ENCODE peak calls at places on chromosomes 12 and 14, in nine cellular contexts. D is left ventricle myocardium inferior; E is body of pancreas; O is astrocyte; G is endodermal cell; W is CD8-positive, alpha-beta memory T cell; F is dorsolateral prefrontal cortex; B is sigmoid colon; S is spleen. X is an unnamed sample.

GRCh38 chr12:49543221-49543913 is 4.5 kb downstream of the KCNH3 start:
- DNase-seq in F (no peak), O (no peak), E (no peak), W (no peak), G (peak), B (no peak), D (peak), S (peak), X (no peak)

GRCh38 chr14:50783542-50783941 is 47.4 kb downstream of the NIN start:
- DNase-seq in F (no peak), G (no peak), O (no peak), B (no peak), W (no peak), E (no peak), S (no peak), D (no peak), X (no peak)

GRCh38 chr14:94612580-94613554 is 676 bp downstream of the SERPINA3 start:
- DNase-seq in W (no peak), O (peak), B (peak), S (peak), E (no peak), G (no peak), F (no peak), D (peak), X (no peak)

GRCh38 chr12:8950287-8950574 is 786 bp upstream of the M6PR start:
- DNase-seq in W (no peak), O (no peak), F (no peak), D (no peak), E (no peak), S (no peak), G (no peak), B (no peak), X (no peak)

GRCh38 chr12:212799-213526 is 994 bp downstream of the SLC6A12 start:
- DNase-seq in S (peak), E (peak), O (no peak), D (peak), W (no peak), G (no peak), F (no peak), B (no peak), X (no peak)

GRCh38 chr12:52257074-52257551 is 17.3 kb upstream of the KRT86 start:
- DNase-seq in E (no peak), O (no peak), B (peak), S (peak), F (no peak), G (no peak), W (no peak), D (no peak), X (no peak)

GRCh38 chr12:123038966-123039365 is 58.5 kb downstream of the ARL6IP4 start:
- DNase-seq in D (no peak), F (no peak), O (no peak), S (peak), W (no peak), B (no peak), E (no peak), G (peak), X (no peak)

GRCh38 chr12:69067713-69068112 is 134.7 kb upstream of the CPM start:
- DNase-seq in E (no peak), S (no peak), D (no peak), W (no peak), O (no peak), F (no peak), B (no peak), G (no peak), X (no peak)

GRCh38 chr14:67738740-67739504 is 37.2 kb downstream of the RDH12 start:
- DNase-seq in B (peak), G (no peak), W (no peak), D (peak), S (no peak), E (peak), O (peak), F (peak), X (peak)

GRCh38 chr12:63846249-63846967 is 1.9 kb downstream of the SRGAP1 start:
- DNase-seq in E (no peak), W (no peak), G (peak), D (no peak), F (no peak), B (no peak), O (no peak), S (no peak), X (no peak)

GRCh38 chr12:22046968-22047390 is 961 bp downstream of the CMAS start:
- DNase-seq in S (no peak), F (no peak), D (no peak), B (no peak), O (peak), E (no peak), W (no peak), G (no peak), X (no peak)

GRCh38 chr14:72808564-72808963 is 85.3 kb downstream of the DPF3 start:
- DNase-seq in O (no peak), E (no peak), G (no peak), B (no peak), W (no peak), F (no peak), S (no peak), D (no peak), X (no peak)

GRCh38 chr12:91316825-91317224 is 134.2 kb upstream of the DCN start:
- DNase-seq in G (no peak), S (no peak), D (no peak), O (peak), E (no peak), B (no peak), W (no peak), F (no peak), X (no peak)

GRCh38 chr12:15650399-15651128 is 138.6 kb downstream of the EPS8 start:
- DNase-seq in E (no peak), S (no peak), F (no peak), D (no peak), G (no peak), B (no peak), O (no peak), W (no peak), X (no peak)

GRCh38 chr14:77094672-77095284 is 3.3 kb upstream of the CIPC start:
- DNase-seq in S (peak), E (peak), W (peak), G (peak), F (peak), D (peak), B (peak), O (peak), X (peak)

GRCh38 chr12:118377005-118377890 is 893 bp downstream of the SUDS3 start:
- DNase-seq in S (no peak), F (no peak), D (no peak), G (peak), O (no peak), W (no peak), B (no peak), E (no peak), X (no peak)

GRCh38 chr12:102765736-102766135 is 151.3 kb downstream of the PAH start:
- DNase-seq in W (no peak), B (no peak), E (no peak), S (no peak), F (no peak), G (no peak), D (no peak), O (peak), X (no peak)

GRCh38 chr12:66279127-66279712 is 23.1 kb upstream of the HELB start:
- DNase-seq in O (peak), W (peak), E (no peak), D (no peak), G (peak), B (no peak), F (no peak), S (no peak), X (no peak)

GRCh38 chr12:109952160-109952858 is 43.9 kb downstream of the GIT2 start:
- DNase-seq in G (no peak), B (no peak), W (no peak), O (no peak), E (no peak), D (no peak), F (no peak), S (no peak), X (no peak)

GRCh38 chr14:91897121-91897701 is 29.9 kb upstream of the TC2N start:
- DNase-seq in W (no peak), S (no peak), G (peak), E (peak), O (peak), F (peak), B (peak), D (peak), X (peak)

GRCh38 chr14:104420990-104421389 is 158.6 kb upstream of the C14orf180 start:
- DNase-seq in D (no peak), F (no peak), G (peak), W (no peak), B (peak), S (no peak), E (no peak), O (no peak), X (no peak)

GRCh38 chr14:97458302-97459137 is 661.3 kb downstream of the VRK1 start:
- DNase-seq in D (no peak), O (no peak), E (peak), B (no peak), F (no peak), S (peak), W (peak), G (peak), X (peak)

GRCh38 chr12:98406378-98406777 is 109.0 kb upstream of the TMPO start:
- DNase-seq in E (no peak), G (no peak), W (no peak), S (no peak), F (no peak), D (no peak), O (no peak), B (no peak), X (no peak)

GRCh38 chr12:13367973-13368372 is 171.4 kb downstream of the EMP1 start:
- DNase-seq in F (peak), D (no peak), O (no peak), E (no peak), B (no peak), W (no peak), S (no peak), G (no peak), X (no peak)

GRCh38 chr12:47110011-47110541 is 30.3 kb upstream of the AMIGO2 start:
- DNase-seq in B (no peak), D (no peak), E (no peak), S (no peak), F (no peak), W (no peak), G (no peak), O (no peak), X (no peak)

GRCh38 chr14:96167224-96168148 is 37.2 kb upstream of the BDKRB2 start:
- DNase-seq in F (no peak), O (peak), D (no peak), W (no peak), E (no peak), S (peak), G (peak), B (peak), X (no peak)

GRCh38 chr14:22418631-22419030 is 170.4 kb downstream of the DAD1 start:
- DNase-seq in E (no peak), W (no peak), G (no peak), F (no peak), B (no peak), O (no peak), D (no peak), S (no peak), X (no peak)

GRCh38 chr14:95334044-95334443 is 14.3 kb upstream of the CLMN start:
- DNase-seq in E (no peak), D (no peak), S (no peak), G (no peak), B (no peak), O (no peak), W (no peak), F (no peak), X (no peak)

GRCh38 chr14:67705211-67705610 is 3.5 kb downstream of the RDH12 start:
- DNase-seq in W (no peak), O (no peak), E (no peak), D (no peak), F (no peak), S (no peak), B (no peak), G (no peak), X (no peak)

GRCh38 chr14:100052819-100053218 is 12.4 kb upstream of the EVL start:
- DNase-seq in D (no peak), O (no peak), S (no peak), F (no peak), E (no peak), B (no peak), W (no peak), G (no peak), X (no peak)

GRCh38 chr12:25938581-25938980 is 19.9 kb upstream of the RASSF8 start:
- DNase-seq in S (no peak), E (no peak), D (no peak), F (no peak), W (no peak), B (no peak), G (no peak), O (no peak), X (no peak)

GRCh38 chr12:20367731-20368652 is at the start of gene PDE3A:
- DNase-seq in O (peak), B (peak), G (peak), S (peak), E (peak), D (peak), F (peak), W (no peak), X (peak)

GRCh38 chr14:28761438-28762289 is 4.9 kb upstream of the FOXG1 start:
- DNase-seq in E (no peak), D (no peak), O (no peak), B (no peak), F (no peak), S (no peak), W (no peak), G (peak), X (no peak)

GRCh38 chr12:117404203-117404853 is 42.9 kb upstream of the NOS1 start:
- DNase-seq in W (no peak), O (no peak), D (no peak), F (no peak), B (no peak), G (no peak), E (no peak), S (no peak), X (no peak)

GRCh38 chr12:113912761-113913295 is 53.3 kb downstream of the RBM19 start:
- DNase-seq in G (peak), W (peak), B (no peak), E (peak), D (peak), F (peak), S (peak), O (peak), X (peak)

GRCh38 chr14:35576260-35576659 is 42.3 kb downstream of the INSM2 start:
- DNase-seq in B (no peak), W (no peak), F (no peak), O (no peak), E (no peak), G (no peak), D (no peak), S (no peak), X (no peak)

GRCh38 chr12:70983692-70984091 is 63.2 kb upstream of the PTPRR start:
- DNase-seq in F (no peak), B (no peak), S (no peak), O (peak), G (peak), D (no peak), W (no peak), E (no peak), X (no peak)

GRCh38 chr14:90546767-90547166 is 149.9 kb downstream of the CALM1 start:
- DNase-seq in E (no peak), B (no peak), G (peak), F (no peak), D (no peak), S (peak), O (no peak), W (no peak), X (no peak)

GRCh38 chr14:100824156-100824555 is 1.8 kb upstream of the MEG3 start:
- DNase-seq in S (peak), B (peak), E (peak), D (peak), O (peak), G (peak), W (no peak), F (peak), X (peak)

GRCh38 chr12:57816855-57817151 is 1.7 kb downstream of the AVIL start:
- DNase-seq in O (no peak), W (no peak), D (peak), B (peak), S (peak), G (no peak), F (no peak), E (peak), X (peak)
- H3K27ac ChIP-seq in O (no peak), W (no peak), D (peak), B (peak), S (peak), G (no peak), F (peak), E (no peak), X (peak)

DNA sequence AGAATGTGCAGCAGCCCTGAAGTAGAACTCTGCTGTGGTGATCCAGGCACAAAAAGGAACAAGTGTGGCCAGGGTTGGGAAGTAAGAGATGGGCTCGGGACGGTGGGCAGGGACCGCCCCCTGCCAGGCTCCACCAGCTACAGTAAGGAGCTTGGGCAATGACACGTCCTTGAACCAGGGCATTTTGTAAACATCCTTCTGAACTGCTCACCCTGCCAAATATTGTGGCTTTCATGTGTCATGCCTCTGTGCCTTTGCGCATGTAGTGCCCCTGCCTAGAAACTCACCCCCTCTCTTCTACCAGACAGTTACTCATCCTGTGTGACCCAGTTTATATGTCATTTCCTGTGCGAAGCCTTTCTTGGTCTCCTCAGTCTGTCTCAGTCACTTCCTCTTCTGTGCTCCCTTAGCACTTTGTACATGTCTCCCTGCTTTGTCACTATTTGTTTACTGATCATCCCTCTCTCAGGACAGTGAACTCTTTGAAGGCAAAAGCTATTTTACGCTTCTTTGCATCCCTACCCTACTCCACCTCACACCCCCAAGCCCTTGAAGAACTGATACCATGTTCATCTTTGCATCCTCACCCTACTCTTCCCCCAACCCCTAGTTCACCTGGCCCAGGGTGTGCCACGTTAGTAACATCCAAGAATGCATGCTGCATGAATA is 108.9 kb upstream of the PLEKHG7 start:
- DNase-seq in G (no peak), S (peak), D (no peak), E (peak), F (peak), B (peak), O (peak), W (peak), X (no peak)
- H3K27ac ChIP-seq in G (no peak), S (peak), D (no peak), E (no peak), F (no peak), B (no peak), O (peak), W (peak), X (no peak)

DNA sequence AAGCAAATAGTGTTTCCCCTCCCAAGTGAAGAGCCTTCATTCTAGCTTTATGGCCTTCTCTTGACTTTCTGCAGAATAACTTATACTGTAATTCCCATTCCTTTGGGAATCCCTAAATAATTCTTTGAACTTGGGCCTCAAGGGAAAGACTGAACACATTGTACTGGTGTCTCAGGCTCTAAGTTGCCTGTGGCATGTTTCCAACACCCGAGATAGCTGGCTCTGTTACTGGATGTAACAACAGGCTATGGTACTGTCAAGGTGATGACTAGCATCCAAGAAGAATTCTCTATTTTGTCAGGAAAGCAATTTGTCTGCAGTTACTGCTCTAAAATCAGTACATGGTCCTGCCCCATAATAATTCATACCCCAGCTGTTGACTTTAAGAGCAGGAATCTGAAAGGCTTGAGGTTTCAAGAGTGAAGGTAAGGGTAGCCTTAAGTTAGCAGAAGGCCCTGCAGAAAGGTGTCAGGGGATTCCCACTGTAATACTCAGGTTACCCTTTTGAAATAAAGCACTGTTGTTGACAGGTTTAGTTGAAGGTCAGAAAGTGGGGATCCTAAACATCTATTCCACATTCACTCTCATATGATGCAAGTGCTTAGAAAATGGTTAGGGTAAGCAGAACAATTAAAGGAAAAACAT is 5.2 kb downstream of the GPX2 start:
- DNase-seq in B (no peak), O (no peak), F (no peak), W (no peak), E (peak), G (no peak), S (no peak), D (peak), X (no peak)
- H3K27ac ChIP-seq in B (no peak), O (no peak), F (no peak), W (no peak), E (no peak), G (no peak), S (peak), D (peak), X (peak)

DNA sequence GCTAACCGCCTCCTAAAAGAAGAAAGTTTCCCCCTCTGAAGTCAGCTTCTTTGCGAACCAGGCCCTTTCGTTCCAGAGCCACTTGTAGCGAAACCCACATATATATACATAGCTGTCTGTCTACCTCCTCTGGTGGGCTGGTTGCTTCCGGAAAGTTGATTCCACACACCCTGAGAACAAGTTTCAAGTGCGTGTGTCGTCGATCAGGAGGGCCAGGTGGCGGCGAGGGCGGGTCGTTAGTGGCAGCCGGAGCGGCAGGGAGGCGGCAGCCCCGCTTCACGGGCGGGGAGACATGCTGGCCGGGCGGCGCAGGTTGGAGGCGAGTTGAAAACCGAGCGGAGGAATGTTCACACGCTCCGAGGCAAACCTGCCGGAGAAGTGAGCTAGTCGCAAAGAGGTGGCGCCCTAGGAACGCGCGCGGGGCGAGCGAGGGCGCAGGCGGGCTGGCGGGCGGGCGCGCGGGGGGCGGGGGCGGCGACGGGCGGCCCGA is 2.6 kb downstream of the PTHLH start:
- DNase-seq in E (peak), B (peak), O (peak), S (peak), W (peak), F (peak), G (peak), D (peak), X (peak)
- H3K27ac ChIP-seq in E (no peak), B (peak), O (peak), S (peak), W (no peak), F (no peak), G (no peak), D (peak), X (no peak)

GRCh38 chr12:131950182-131950913 is 606 bp downstream of the EP400 start:
- DNase-seq in F (no peak), S (no peak), D (peak), O (no peak), E (no peak), G (peak), W (no peak), B (peak), X (no peak)

GRCh38 chr12:131948166-131948712 is 1.5 kb upstream of the EP400 start:
- DNase-seq in G (peak), D (no peak), B (peak), W (no peak), S (no peak), F (no peak), E (no peak), O (no peak), X (no peak)

GRCh38 chr12:131946757-131947156 is 3.0 kb upstream of the EP400 start:
- DNase-seq in B (peak), W (no peak), F (no peak), E (no peak), S (peak), O (no peak), G (peak), D (no peak), X (no peak)

GRCh38 chr12:131947482-131948027 is 2.2 kb upstream of the EP400 start:
- DNase-seq in F (no peak), W (no peak), B (peak), E (no peak), D (no peak), O (no peak), G (peak), S (peak), X (no peak)

GRCh38 chr12:131949431-131950181 is at the start of gene EP400:
- DNase-seq in F (peak), O (peak), B (peak), W (peak), S (peak), G (peak), E (peak), D (peak), X (peak)
- H3K27ac ChIP-seq in F (peak), O (peak), B (peak), W (peak), S (peak), G (peak), E (peak), D (peak), X (peak)

GRCh38 chr14:32254952-32255679 is 52.0 kb upstream of the RNU6-8 start:
- DNase-seq in O (peak), E (peak), W (peak), G (peak), F (peak), B (peak), S (no peak), D (peak), X (peak)
- H3K27ac ChIP-seq in O (no peak), E (no peak), W (no peak), G (no peak), F (peak), B (peak), S (no peak), D (peak), X (peak)

X was measured in heart left ventricle.